ENCODE peak calls at places on chromosomes 1 and 21, in eight cellular contexts. G, E, L, F, Q, K, N and X are unnamed samples.

GRCh38 chr1:93839307-93839706 is 39.7 kb downstream of the DNTTIP2 start:
- DNase-seq in G (no peak), E (no peak), L (no peak), F (no peak), Q (no peak), K (no peak), N (no peak), X (no peak)

GRCh38 chr1:93566227-93566626 is 115.4 kb downstream of the BCAR3 start:
- DNase-seq in G (no peak), E (no peak), L (no peak), F (no peak), Q (no peak), K (no peak), N (no peak), X (no peak)

GRCh38 chr1:155136728-155137127 is 1.1 kb downstream of the SLC50A1 start:
- DNase-seq in G (no peak), E (no peak), L (no peak), F (no peak), Q (no peak), K (peak; percentile 73), N (no peak), X (no peak)

GRCh38 chr1:218371927-218372672 is 27.0 kb downstream of the TGFB2 start:
- DNase-seq in G (peak; percentile 38), E (no peak), L (no peak), F (no peak), Q (no peak), K (no peak), N (no peak), X (no peak)

GRCh38 chr21:43195131-43196021 is 26.6 kb downstream of the CRYAA start:
- DNase-seq in G (no peak), E (no peak), L (no peak), F (no peak), Q (no peak), K (peak; percentile 74), N (peak; percentile 46), X (no peak)

GRCh38 chr1:226644541-226645176 is 94.4 kb downstream of the ITPKB start:
- DNase-seq in G (no peak), E (no peak), L (no peak), F (no peak), Q (no peak), K (peak; percentile 71), N (no peak), X (no peak)

GRCh38 chr21:33197546-33197945 is 32.2 kb upstream of the IFNAR2 start:
- DNase-seq in G (no peak), E (no peak), L (peak; percentile 36), F (no peak), Q (no peak), K (no peak), N (no peak), X (peak; percentile 66)

GRCh38 chr1:19081218-19081893 is 124.9 kb upstream of the IFFO2 start:
- DNase-seq in G (no peak), E (no peak), L (no peak), F (no peak), Q (peak; percentile 25), K (no peak), N (no peak), X (peak; percentile 75)

GRCh38 chr1:116807871-116808450 is 53.7 kb downstream of the CD2 start:
- DNase-seq in G (no peak), E (no peak), L (no peak), F (no peak), Q (no peak), K (no peak), N (no peak), X (no peak)

GRCh38 chr1:215526147-215526845 is 40.8 kb upstream of the KCTD3 start:
- DNase-seq in G (no peak), E (no peak), L (no peak), F (peak; percentile 16), Q (no peak), K (no peak), N (no peak), X (peak; percentile 74)

GRCh38 chr1:222896630-222897526 is 82.0 kb downstream of the DISP1 start:
- DNase-seq in G (no peak), E (no peak), L (no peak), F (no peak), Q (no peak), K (no peak), N (no peak), X (no peak)

GRCh38 chr1:66445492-66446181 is 88.3 kb upstream of the SGIP1 start:
- DNase-seq in G (no peak), E (no peak), L (peak; percentile 32), F (peak; percentile 68), Q (no peak), K (peak; percentile 82), N (no peak), X (no peak)

GRCh38 chr1:39980555-39981313 is 25.8 kb downstream of the MFSD2A start:
- DNase-seq in G (no peak), E (no peak), L (peak; percentile 38), F (no peak), Q (no peak), K (no peak), N (no peak), X (no peak)

GRCh38 chr1:43621861-43622260 is 28.1 kb upstream of the KDM4A start:
- DNase-seq in G (no peak), E (no peak), L (no peak), F (no peak), Q (no peak), K (peak; percentile 43), N (no peak), X (no peak)

GRCh38 chr1:145695781-145696629 is 11.2 kb downstream of the PDZK1 start:
- DNase-seq in G (no peak), E (no peak), L (no peak), F (no peak), Q (no peak), K (no peak), N (no peak), X (no peak)

GRCh38 chr21:43365611-43366426 is 61.1 kb downstream of the SIK1 start:
- DNase-seq in G (no peak), E (no peak), L (no peak), F (no peak), Q (no peak), K (no peak), N (no peak), X (no peak)

GRCh38 chr1:60989745-60990718 is 92.3 kb upstream of the NFIA start:
- DNase-seq in G (peak; percentile 76), E (peak; percentile 20), L (no peak), F (no peak), Q (no peak), K (no peak), N (no peak), X (no peak)

DNA sequence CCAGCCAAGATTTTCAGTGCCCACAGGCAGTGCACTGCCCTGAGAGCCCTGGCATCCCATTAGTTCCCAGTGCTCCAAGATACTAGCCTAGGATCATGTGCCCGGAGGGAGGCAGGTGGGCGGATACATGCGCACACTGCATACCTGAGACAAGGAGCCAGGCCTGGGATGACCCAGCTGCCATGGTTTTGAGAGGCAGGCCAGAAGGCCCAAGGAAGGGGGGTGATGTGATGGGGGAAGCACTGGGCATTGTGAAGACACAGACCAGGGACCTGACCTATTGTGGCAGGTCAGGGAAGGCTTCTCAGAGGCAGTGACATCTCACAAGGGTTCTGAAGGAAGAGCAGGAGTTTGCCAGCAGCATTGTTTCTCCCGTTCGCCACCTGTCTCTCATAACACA is 3.6 kb downstream of the ZC3H12A start:
- DNase-seq in G (no peak), E (no peak), L (no peak), F (no peak), Q (no peak), K (peak; percentile 79), N (no peak), X (no peak)
- TF ChIP-seq POLR2A in G (no peak), E (no peak), L (no peak), F (no peak), Q (no peak), K (no peak), N (no peak), X (no peak)

GRCh38 chr1:150162862-150163706 is 13.4 kb downstream of the PLEKHO1 start:
- DNase-seq in G (peak; percentile 89), E (peak; percentile 86), L (peak; percentile 81), F (peak; percentile 97), Q (no peak), K (peak; percentile 85), N (peak; percentile 73), X (peak; percentile 89)
- TF ChIP-seq POLR2A in G (peak; percentile 70), E (peak; percentile 16), L (peak; percentile 68), F (peak; percentile 84), Q (no peak), K (no peak), N (peak; percentile 75), X (no peak)

DNA sequence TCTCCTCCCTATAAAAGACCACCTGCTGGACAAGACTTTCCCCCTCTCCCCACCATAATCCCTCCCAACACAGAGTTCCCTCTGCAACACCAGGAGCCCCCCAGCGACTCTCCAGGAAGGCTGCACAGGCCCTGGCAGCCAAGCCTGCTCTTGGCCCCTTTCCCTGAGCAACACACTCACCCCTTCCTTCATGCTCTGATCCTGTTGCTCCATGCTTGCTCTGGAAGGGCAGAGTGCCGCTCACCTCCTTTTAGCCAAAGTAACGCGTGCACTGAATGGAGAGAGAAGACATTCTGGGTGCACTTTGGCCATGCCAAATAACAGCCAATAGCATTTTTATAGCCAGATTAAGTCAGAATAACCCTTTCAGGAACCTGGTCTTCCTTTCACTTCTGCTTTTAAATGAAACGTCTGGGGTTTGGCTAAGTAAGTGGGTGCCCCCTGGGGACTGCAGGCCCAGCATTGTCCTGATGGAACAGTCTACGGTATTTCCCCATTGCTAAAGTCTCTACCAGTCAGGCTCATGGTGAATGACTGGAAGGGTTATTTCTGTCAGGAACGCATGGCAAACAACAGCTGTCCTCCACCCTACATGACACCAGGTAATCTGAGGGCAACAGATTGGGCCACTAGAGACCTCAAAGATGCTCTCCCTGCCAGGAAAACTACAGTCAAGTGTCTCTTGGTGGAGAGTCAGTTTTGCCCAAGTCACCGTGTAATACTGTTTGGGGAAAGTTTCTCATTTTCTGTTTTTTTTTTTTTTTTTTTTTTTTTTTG is at the start of gene SLC2A5:
- DNase-seq in G (peak; percentile 43), E (no peak), L (no peak), F (peak; percentile 93), Q (no peak), K (peak; percentile 81), N (no peak), X (no peak)
- TF ChIP-seq POLR2A in G (no peak), E (no peak), L (no peak), F (peak; percentile 84), Q (no peak), K (no peak), N (no peak), X (no peak)

GRCh38 chr21:31898898-31899630 is 26.2 kb downstream of the HUNK start:
- DNase-seq in G (no peak), E (no peak), L (no peak), F (no peak), Q (no peak), K (no peak), N (no peak), X (no peak)

GRCh38 chr21:31902438-31902837 is 29.6 kb downstream of the HUNK start:
- DNase-seq in G (no peak), E (no peak), L (no peak), F (no peak), Q (no peak), K (no peak), N (no peak), X (no peak)

GRCh38 chr21:31901342-31901741 is 28.5 kb downstream of the HUNK start:
- DNase-seq in G (no peak), E (no peak), L (no peak), F (no peak), Q (no peak), K (no peak), N (no peak), X (no peak)

GRCh38 chr21:31897311-31897710 is 24.5 kb downstream of the HUNK start:
- DNase-seq in G (no peak), E (no peak), L (no peak), F (no peak), Q (no peak), K (no peak), N (no peak), X (no peak)

GRCh38 chr21:31900121-31900895 is 27.5 kb downstream of the HUNK start:
- DNase-seq in G (no peak), E (no peak), L (peak; percentile 61), F (no peak), Q (no peak), K (no peak), N (no peak), X (no peak)
- TF ChIP-seq POLR2A in G (no peak), E (no peak), L (no peak), F (no peak), Q (no peak), K (no peak), N (no peak), X (no peak)